ENCODE peak calls at places on chromosomes 4 and X, in seven cellular contexts. One of them, this sample, is unnamed.
A peak's percentile ranks its signal among the peaks of the same experiment; 100 is the strongest.

GRCh38 chr4:64821612-64822011 is 412.4 kb upstream of the TECRL start:
- DNase-seq in AG09309: no peak
- DNase-seq in body of pancreas: no peak
- DNase-seq in retinal pigment epithelial cell: no peak
- DNase-seq in GM10248: no peak
- DNase-seq in epithelial cell of esophagus: no peak
- DNase-seq in CD8-positive, alpha-beta T cell: no peak
- DNase-seq in this sample: no peak

GRCh38 chrX:129759576-129760061 is 20.1 kb upstream of the SASH3 start:
- DNase-seq in AG09309: peak; percentile 62
- DNase-seq in body of pancreas: peak; percentile 16
- DNase-seq in retinal pigment epithelial cell: peak; percentile 29
- DNase-seq in GM10248: no peak
- DNase-seq in epithelial cell of esophagus: peak; percentile 67
- DNase-seq in CD8-positive, alpha-beta T cell: peak; percentile 59
- DNase-seq in this sample: no peak

GRCh38 chr4:186691396-186691795 is 32.3 kb downstream of the FAT1 start:
- DNase-seq in AG09309: no peak
- DNase-seq in body of pancreas: no peak
- DNase-seq in retinal pigment epithelial cell: no peak
- DNase-seq in GM10248: no peak
- DNase-seq in epithelial cell of esophagus: no peak
- DNase-seq in CD8-positive, alpha-beta T cell: no peak
- DNase-seq in this sample: no peak

GRCh38 chrX:9285342-9285771 is 179.5 kb upstream of the TBL1X start:
- DNase-seq in AG09309: no peak
- DNase-seq in body of pancreas: no peak
- DNase-seq in retinal pigment epithelial cell: no peak
- DNase-seq in GM10248: no peak
- DNase-seq in epithelial cell of esophagus: no peak
- DNase-seq in CD8-positive, alpha-beta T cell: peak; percentile 6
- DNase-seq in this sample: no peak

GRCh38 chr4:7539659-7540058 is 104.9 kb upstream of the PSAPL1 start:
- DNase-seq in AG09309: no peak
- DNase-seq in body of pancreas: no peak
- DNase-seq in retinal pigment epithelial cell: no peak
- DNase-seq in GM10248: no peak
- DNase-seq in epithelial cell of esophagus: no peak
- DNase-seq in CD8-positive, alpha-beta T cell: peak; percentile 29
- DNase-seq in this sample: no peak

GRCh38 chr4:140358281-140358680 is 15.2 kb upstream of the SCOC start:
- DNase-seq in AG09309: no peak
- DNase-seq in body of pancreas: no peak
- DNase-seq in retinal pigment epithelial cell: no peak
- DNase-seq in GM10248: no peak
- DNase-seq in epithelial cell of esophagus: no peak
- DNase-seq in CD8-positive, alpha-beta T cell: no peak
- DNase-seq in this sample: no peak

GRCh38 chr4:38489924-38490639 is 173.9 kb upstream of the KLF3 start:
- DNase-seq in AG09309: no peak
- DNase-seq in body of pancreas: no peak
- DNase-seq in retinal pigment epithelial cell: no peak
- DNase-seq in GM10248: no peak
- DNase-seq in epithelial cell of esophagus: peak; percentile 29
- DNase-seq in CD8-positive, alpha-beta T cell: no peak
- DNase-seq in this sample: peak; percentile 14

GRCh38 chr4:157315968-157316367 is 95.4 kb downstream of the GRIA2 start:
- DNase-seq in AG09309: no peak
- DNase-seq in body of pancreas: no peak
- DNase-seq in retinal pigment epithelial cell: no peak
- DNase-seq in GM10248: no peak
- DNase-seq in epithelial cell of esophagus: no peak
- DNase-seq in CD8-positive, alpha-beta T cell: no peak
- DNase-seq in this sample: no peak

GRCh38 chrX:47608130-47608810 is 11.4 kb downstream of the SYN1 start:
- DNase-seq in AG09309: no peak
- DNase-seq in body of pancreas: no peak
- DNase-seq in retinal pigment epithelial cell: no peak
- DNase-seq in GM10248: no peak
- DNase-seq in epithelial cell of esophagus: no peak
- DNase-seq in CD8-positive, alpha-beta T cell: no peak
- DNase-seq in this sample: no peak

GRCh38 chrX:38045697-38046096 is 39.3 kb downstream of the SYTL5 start:
- DNase-seq in AG09309: no peak
- DNase-seq in body of pancreas: peak; percentile 38
- DNase-seq in retinal pigment epithelial cell: no peak
- DNase-seq in GM10248: no peak
- DNase-seq in epithelial cell of esophagus: peak; percentile 39
- DNase-seq in CD8-positive, alpha-beta T cell: no peak
- DNase-seq in this sample: no peak

GRCh38 chrX:38036471-38036870 is 30.1 kb downstream of the SYTL5 start:
- DNase-seq in AG09309: no peak
- DNase-seq in body of pancreas: no peak
- DNase-seq in retinal pigment epithelial cell: no peak
- DNase-seq in GM10248: no peak
- DNase-seq in epithelial cell of esophagus: peak; percentile 19
- DNase-seq in CD8-positive, alpha-beta T cell: no peak
- DNase-seq in this sample: no peak

GRCh38 chrX:38044682-38045081 is 38.3 kb downstream of the SYTL5 start:
- DNase-seq in AG09309: no peak
- DNase-seq in body of pancreas: no peak
- DNase-seq in retinal pigment epithelial cell: no peak
- DNase-seq in GM10248: no peak
- DNase-seq in epithelial cell of esophagus: no peak
- DNase-seq in CD8-positive, alpha-beta T cell: no peak
- DNase-seq in this sample: no peak

GRCh38 chrX:38038501-38038900 is 32.1 kb downstream of the SYTL5 start:
- DNase-seq in AG09309: no peak
- DNase-seq in body of pancreas: no peak
- DNase-seq in retinal pigment epithelial cell: no peak
- DNase-seq in GM10248: no peak
- DNase-seq in epithelial cell of esophagus: no peak
- DNase-seq in CD8-positive, alpha-beta T cell: no peak
- DNase-seq in this sample: no peak

DNA sequence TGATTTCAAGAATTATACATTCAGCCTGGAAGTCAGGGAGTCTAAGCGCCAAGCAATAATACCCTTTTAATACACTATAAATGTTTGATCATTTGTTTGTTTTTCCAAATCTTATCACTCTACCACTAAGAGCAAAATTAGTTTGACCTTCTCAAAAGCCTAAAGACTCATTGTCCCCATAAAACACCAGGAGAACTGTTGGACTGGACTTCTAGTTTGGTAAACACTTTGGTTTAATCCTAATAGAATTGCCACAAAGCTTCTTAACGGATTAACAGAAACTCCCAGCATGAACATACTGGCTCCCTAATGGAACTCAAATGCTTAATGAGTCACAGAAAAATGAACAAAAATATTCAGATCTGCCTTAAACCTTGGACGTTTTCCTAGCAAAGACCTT is 34.9 kb downstream of the SYTL5 start:
- DNase-seq in AG09309: no peak
- DNase-seq in body of pancreas: no peak
- DNase-seq in retinal pigment epithelial cell: peak; percentile 74
- DNase-seq in GM10248: no peak
- DNase-seq in epithelial cell of esophagus: no peak
- DNase-seq in CD8-positive, alpha-beta T cell: no peak
- DNase-seq in this sample: no peak
- TF ChIP-seq CTCF in AG09309: no peak
- TF ChIP-seq CTCF in body of pancreas: no peak
- TF ChIP-seq CTCF in retinal pigment epithelial cell: no peak
- TF ChIP-seq CTCF in GM10248: no peak
- TF ChIP-seq CTCF in epithelial cell of esophagus: no peak
- TF ChIP-seq CTCF in CD8-positive, alpha-beta T cell: no peak
- TF ChIP-seq CTCF in this sample: no peak

GRCh38 chr4:25892796-25893195 is 21.2 kb upstream of the SMIM20 start:
- DNase-seq in AG09309: no peak
- DNase-seq in body of pancreas: no peak
- DNase-seq in retinal pigment epithelial cell: no peak
- DNase-seq in GM10248: no peak
- DNase-seq in epithelial cell of esophagus: no peak
- DNase-seq in CD8-positive, alpha-beta T cell: no peak
- DNase-seq in this sample: no peak

GRCh38 chr4:25889626-25890025 is 24.4 kb upstream of the SMIM20 start:
- DNase-seq in AG09309: no peak
- DNase-seq in body of pancreas: no peak
- DNase-seq in retinal pigment epithelial cell: no peak
- DNase-seq in GM10248: no peak
- DNase-seq in epithelial cell of esophagus: no peak
- DNase-seq in CD8-positive, alpha-beta T cell: no peak
- DNase-seq in this sample: no peak

GRCh38 chr4:25888781-25889180 is 25.2 kb upstream of the SMIM20 start:
- DNase-seq in AG09309: no peak
- DNase-seq in body of pancreas: no peak
- DNase-seq in retinal pigment epithelial cell: no peak
- DNase-seq in GM10248: no peak
- DNase-seq in epithelial cell of esophagus: no peak
- DNase-seq in CD8-positive, alpha-beta T cell: no peak
- DNase-seq in this sample: no peak

GRCh38 chr4:25890653-25891485 is 23.2 kb upstream of the SMIM20 start:
- DNase-seq in AG09309: no peak
- DNase-seq in body of pancreas: no peak
- DNase-seq in retinal pigment epithelial cell: no peak
- DNase-seq in GM10248: no peak
- DNase-seq in epithelial cell of esophagus: no peak
- DNase-seq in CD8-positive, alpha-beta T cell: no peak
- DNase-seq in this sample: no peak
- TF ChIP-seq CTCF in AG09309: no peak
- TF ChIP-seq CTCF in body of pancreas: no peak
- TF ChIP-seq CTCF in retinal pigment epithelial cell: peak; percentile 4
- TF ChIP-seq CTCF in GM10248: no peak
- TF ChIP-seq CTCF in epithelial cell of esophagus: no peak
- TF ChIP-seq CTCF in CD8-positive, alpha-beta T cell: no peak
- TF ChIP-seq CTCF in this sample: no peak

DNA sequence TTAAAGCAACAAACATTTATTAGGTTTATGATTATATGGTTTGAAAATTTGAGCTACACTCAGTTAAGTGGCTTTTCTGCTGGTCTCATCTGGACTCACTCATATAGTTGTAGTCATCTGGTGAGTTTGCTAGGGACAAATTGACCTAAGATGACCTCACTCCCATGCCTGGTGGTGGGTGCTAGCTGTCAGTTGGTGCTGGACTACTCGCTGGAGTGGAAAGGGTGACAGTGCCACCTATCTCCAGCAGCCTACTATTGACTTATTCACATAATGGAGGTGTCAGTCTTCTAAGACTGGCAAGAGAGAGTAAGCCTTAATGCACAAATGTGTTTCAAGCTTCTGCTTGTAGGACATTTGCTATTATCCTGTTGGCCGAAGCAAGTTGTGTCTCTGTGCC is 88.2 kb downstream of the TASL start:
- DNase-seq in AG09309: no peak
- DNase-seq in body of pancreas: no peak
- DNase-seq in retinal pigment epithelial cell: no peak
- DNase-seq in GM10248: no peak
- DNase-seq in epithelial cell of esophagus: no peak
- DNase-seq in CD8-positive, alpha-beta T cell: no peak
- DNase-seq in this sample: no peak
- TF ChIP-seq CTCF in AG09309: peak; percentile 1
- TF ChIP-seq CTCF in body of pancreas: no peak
- TF ChIP-seq CTCF in retinal pigment epithelial cell: peak; percentile 9
- TF ChIP-seq CTCF in GM10248: no peak
- TF ChIP-seq CTCF in epithelial cell of esophagus: no peak
- TF ChIP-seq CTCF in CD8-positive, alpha-beta T cell: no peak
- TF ChIP-seq CTCF in this sample: no peak

GRCh38 chr4:143085224-143085623 is 99.5 kb upstream of the USP38 start:
- DNase-seq in AG09309: no peak
- DNase-seq in body of pancreas: no peak
- DNase-seq in retinal pigment epithelial cell: no peak
- DNase-seq in GM10248: no peak
- DNase-seq in epithelial cell of esophagus: no peak
- DNase-seq in CD8-positive, alpha-beta T cell: no peak
- DNase-seq in this sample: no peak
- TF ChIP-seq CTCF in AG09309: peak; percentile 33
- TF ChIP-seq CTCF in body of pancreas: peak; percentile 42
- TF ChIP-seq CTCF in retinal pigment epithelial cell: peak; percentile 31
- TF ChIP-seq CTCF in GM10248: no peak
- TF ChIP-seq CTCF in epithelial cell of esophagus: no peak
- TF ChIP-seq CTCF in CD8-positive, alpha-beta T cell: no peak
- TF ChIP-seq CTCF in this sample: no peak

DNA sequence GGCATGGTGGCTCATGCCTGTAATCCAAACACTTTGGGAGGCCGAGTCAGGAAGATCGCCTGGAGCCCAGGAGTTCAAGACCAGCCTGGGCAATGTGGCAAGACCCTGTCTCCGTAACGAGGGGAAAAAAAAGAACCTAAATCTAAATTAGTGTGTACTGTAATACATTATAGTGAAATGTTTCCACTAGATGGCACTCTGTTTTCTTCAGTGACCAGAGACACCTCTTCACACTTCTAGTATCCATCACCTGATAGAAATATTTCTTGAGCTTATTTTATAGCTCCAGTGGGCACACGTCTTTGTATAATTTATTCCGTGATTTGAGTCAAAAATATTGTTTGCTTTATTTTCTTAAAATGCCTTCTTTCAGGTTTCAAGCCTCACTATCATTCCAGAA is 600.9 kb upstream of the DIPK2B start:
- DNase-seq in AG09309: no peak
- DNase-seq in body of pancreas: no peak
- DNase-seq in retinal pigment epithelial cell: no peak
- DNase-seq in GM10248: no peak
- DNase-seq in epithelial cell of esophagus: peak; percentile 38
- DNase-seq in CD8-positive, alpha-beta T cell: no peak
- DNase-seq in this sample: no peak
- TF ChIP-seq CTCF in AG09309: peak; percentile 48
- TF ChIP-seq CTCF in body of pancreas: peak; percentile 32
- TF ChIP-seq CTCF in retinal pigment epithelial cell: peak; percentile 21
- TF ChIP-seq CTCF in GM10248: peak; percentile 4
- TF ChIP-seq CTCF in epithelial cell of esophagus: peak; percentile 19
- TF ChIP-seq CTCF in CD8-positive, alpha-beta T cell: peak; percentile 36
- TF ChIP-seq CTCF in this sample: no peak

GRCh38 chrX:145190801-145191389 is 56.4 kb upstream of the SPANXN1 start:
- DNase-seq in AG09309: no peak
- DNase-seq in body of pancreas: no peak
- DNase-seq in retinal pigment epithelial cell: no peak
- DNase-seq in GM10248: no peak
- DNase-seq in epithelial cell of esophagus: peak; percentile 8
- DNase-seq in CD8-positive, alpha-beta T cell: no peak
- DNase-seq in this sample: no peak
- TF ChIP-seq CTCF in AG09309: peak; percentile 30
- TF ChIP-seq CTCF in body of pancreas: peak; percentile 56
- TF ChIP-seq CTCF in retinal pigment epithelial cell: peak; percentile 43
- TF ChIP-seq CTCF in GM10248: peak; percentile 21
- TF ChIP-seq CTCF in epithelial cell of esophagus: peak; percentile 33
- TF ChIP-seq CTCF in CD8-positive, alpha-beta T cell: no peak
- TF ChIP-seq CTCF in this sample: peak; percentile 46

GRCh38 chrX:95754411-95754810 is 930.2 kb upstream of the DIAPH2 start:
- DNase-seq in AG09309: no peak
- DNase-seq in body of pancreas: no peak
- DNase-seq in retinal pigment epithelial cell: no peak
- DNase-seq in GM10248: no peak
- DNase-seq in epithelial cell of esophagus: peak; percentile 0
- DNase-seq in CD8-positive, alpha-beta T cell: no peak
- DNase-seq in this sample: no peak
- TF ChIP-seq CTCF in AG09309: no peak
- TF ChIP-seq CTCF in body of pancreas: no peak
- TF ChIP-seq CTCF in retinal pigment epithelial cell: no peak
- TF ChIP-seq CTCF in GM10248: no peak
- TF ChIP-seq CTCF in epithelial cell of esophagus: no peak
- TF ChIP-seq CTCF in CD8-positive, alpha-beta T cell: no peak
- TF ChIP-seq CTCF in this sample: no peak

GRCh38 chrX:147902270-147902669 is 9.4 kb upstream of the FMR1 start:
- DNase-seq in AG09309: no peak
- DNase-seq in body of pancreas: no peak
- DNase-seq in retinal pigment epithelial cell: no peak
- DNase-seq in GM10248: no peak
- DNase-seq in epithelial cell of esophagus: peak; percentile 23
- DNase-seq in CD8-positive, alpha-beta T cell: no peak
- DNase-seq in this sample: no peak
- TF ChIP-seq CTCF in AG09309: no peak
- TF ChIP-seq CTCF in body of pancreas: no peak
- TF ChIP-seq CTCF in retinal pigment epithelial cell: no peak
- TF ChIP-seq CTCF in GM10248: no peak
- TF ChIP-seq CTCF in epithelial cell of esophagus: no peak
- TF ChIP-seq CTCF in CD8-positive, alpha-beta T cell: no peak
- TF ChIP-seq CTCF in this sample: no peak

This sample was measured in endothelial cell.